ENCODE peak calls at places on chromosomes 11 and 22, in eight cellular contexts. W is hepatocyte, I is foreskin fibroblast, E is HTR-8/SVneo, Y is NCI-H460, D is MV-4-11, R is upper lobe of right lung, J is NCI-H774. Z is an unnamed sample.

GRCh38 chr22:31221084-31221483 is 9.0 kb downstream of the LIMK2 start:
- DNase-seq in I (no peak), J (no peak), Y (no peak), R (no peak), W (no peak), E (no peak), D (no peak), Z (no peak)

GRCh38 chr11:46894506-46894905 is 23.8 kb downstream of the LRP4 start:
- DNase-seq in W (no peak), Y (no peak), J (peak), E (no peak), I (no peak), R (no peak), D (no peak), Z (no peak)

GRCh38 chr11:86066606-86067229 is 2.2 kb downstream of the PICALM start:
- DNase-seq in D (no peak), I (no peak), W (no peak), R (no peak), J (no peak), E (no peak), Y (no peak), Z (no peak)

GRCh38 chr22:44338906-44339305 is 26.2 kb upstream of the SHISAL1 start:
- DNase-seq in Y (no peak), R (no peak), J (peak), I (no peak), W (no peak), D (no peak), E (no peak), Z (no peak)

GRCh38 chr22:17237031-17237668 is 17.9 kb upstream of the ADA2 start:
- DNase-seq in Y (no peak), R (no peak), I (no peak), J (no peak), W (no peak), D (peak), E (peak), Z (no peak)

GRCh38 chr22:26671317-26672059 is 14.1 kb downstream of the MIAT start:
- DNase-seq in W (no peak), I (no peak), Y (no peak), R (peak), D (no peak), J (no peak), E (no peak), Z (no peak)

GRCh38 chr11:57399221-57399620 is 8.8 kb upstream of the PRG2 start:
- DNase-seq in R (no peak), E (no peak), W (no peak), D (no peak), I (no peak), Y (no peak), J (no peak), Z (no peak)

GRCh38 chr11:5071815-5072214 is 2.4 kb downstream of the OR52E1 start:
- DNase-seq in R (no peak), E (no peak), W (no peak), D (no peak), I (peak), Y (no peak), J (no peak), Z (no peak)

GRCh38 chr22:42688914-42689275 is 31.8 kb downstream of the A4GALT start:
- DNase-seq in W (no peak), I (peak), J (no peak), D (no peak), Y (no peak), E (no peak), R (no peak), Z (no peak)

GRCh38 chr11:83008581-83008923 is 63.1 kb downstream of the RAB30 start:
- DNase-seq in Y (no peak), D (no peak), J (no peak), R (no peak), W (no peak), I (peak), E (no peak), Z (no peak)

GRCh38 chr11:66068154-66068821 is 1.8 kb upstream of the PACS1 start:
- DNase-seq in E (peak), I (peak), Y (peak), D (peak), W (peak), R (peak), J (peak), Z (no peak)

GRCh38 chr11:83836883-83837654 is 550.9 kb upstream of the CCDC90B start:
- DNase-seq in Y (peak), D (no peak), I (peak), J (peak), R (no peak), W (peak), E (peak), Z (no peak)

GRCh38 chr11:95485115-95485900 is 254.3 kb upstream of the SESN3 start:
- DNase-seq in R (no peak), Y (no peak), E (no peak), D (no peak), W (no peak), I (peak), J (no peak), Z (no peak)

GRCh38 chr11:11450744-11451362 is 97.8 kb upstream of the CSNK2A3 start:
- DNase-seq in D (no peak), I (peak), R (no peak), Y (no peak), J (no peak), E (peak), W (no peak), Z (no peak)

GRCh38 chr22:24105661-24106060 is 75.6 kb upstream of the SUSD2 start:
- DNase-seq in D (no peak), E (no peak), W (no peak), R (no peak), I (no peak), J (no peak), Y (no peak), Z (no peak)

GRCh38 chr11:10809373-10810199 is 860 bp upstream of the EIF4G2 start:
- DNase-seq in Y (peak), D (peak), E (peak), I (peak), J (no peak), R (no peak), W (no peak), Z (no peak)

GRCh38 chr11:62539238-62539925 is 7.2 kb downstream of the AHNAK start:
- DNase-seq in W (peak), I (peak), J (peak), R (peak), E (peak), D (peak), Y (no peak), Z (no peak)

GRCh38 chr11:74004694-74005615 is 3.9 kb downstream of the UCP3 start:
- DNase-seq in W (no peak), Y (no peak), R (no peak), E (no peak), D (no peak), J (no peak), I (no peak), Z (no peak)

GRCh38 chr11:130198292-130198691 is 38.7 kb downstream of the ST14 start:
- DNase-seq in Y (no peak), W (no peak), I (no peak), R (no peak), J (no peak), D (no peak), E (no peak), Z (no peak)

GRCh38 chr22:39173787-39174497 is 21.5 kb upstream of the CBX7 start:
- DNase-seq in D (no peak), W (no peak), E (no peak), Y (no peak), J (no peak), I (no peak), R (no peak), Z (peak)

GRCh38 chr22:49011379-49011768 is 816.3 kb downstream of the BRD1 start:
- DNase-seq in Y (no peak), D (no peak), R (no peak), W (no peak), J (no peak), I (no peak), E (no peak), Z (no peak)

GRCh38 chr11:100681064-100681502 is 6.0 kb upstream of the ARHGAP42 start:
- DNase-seq in W (peak), E (peak), J (peak), D (peak), R (peak), Y (no peak), I (no peak), Z (no peak)

GRCh38 chr11:130146797-130147196 is 12.8 kb upstream of the ST14 start:
- DNase-seq in W (no peak), D (peak), I (no peak), J (no peak), E (no peak), R (no peak), Y (no peak), Z (no peak)

GRCh38 chr22:23564276-23564675 is 15.8 kb downstream of the IGLL1 start:
- DNase-seq in W (no peak), I (no peak), E (no peak), R (no peak), J (no peak), Y (no peak), D (no peak), Z (no peak)

GRCh38 chr11:62124186-62125113 is 639 bp downstream of the INCENP start:
- DNase-seq in W (peak), I (peak), E (peak), J (peak), D (peak), R (no peak), Y (no peak), Z (peak)

GRCh38 chr11:68142028-68142412 is 20.8 kb upstream of the CHKA start:
- DNase-seq in R (no peak), Y (no peak), I (no peak), J (no peak), E (no peak), D (peak), W (no peak), Z (no peak)

GRCh38 chr11:116707250-116707649 is 65.5 kb downstream of the BUD13 start:
- DNase-seq in E (no peak), W (no peak), I (no peak), Y (no peak), J (peak), D (no peak), R (no peak), Z (no peak)

GRCh38 chr11:3947084-3947483 is 91.6 kb downstream of the STIM1 start:
- DNase-seq in R (no peak), I (peak), W (no peak), J (no peak), Y (no peak), E (no peak), D (peak), Z (no peak)

GRCh38 chr11:33970984-33971466 is 79.1 kb upstream of the LMO2 start:
- DNase-seq in I (peak), Y (peak), W (peak), R (no peak), J (peak), E (peak), D (peak), Z (no peak)

GRCh38 chr11:66498508-66498907 is 11.9 kb upstream of the BBS1 start:
- DNase-seq in D (no peak), E (no peak), W (no peak), I (no peak), J (no peak), Y (no peak), R (no peak), Z (no peak)

GRCh38 chr11:4704054-4704789 is at the start of gene MMP26:
- DNase-seq in E (no peak), R (no peak), Y (no peak), I (no peak), D (no peak), W (no peak), J (peak), Z (no peak)

GRCh38 chr11:8794677-8795103 is 112.1 kb downstream of the RPL27A start:
- DNase-seq in R (no peak), D (peak), I (no peak), W (peak), J (no peak), Y (no peak), E (no peak), Z (no peak)

GRCh38 chr22:27488456-27489224 is 312.9 kb downstream of the MN1 start:
- DNase-seq in I (no peak), D (no peak), W (peak), Y (peak), E (no peak), R (no peak), J (no peak), Z (peak)

Z was measured in chondrocyte.